ENCODE peak calls at places on chromosomes 1 and 21, in seven cellular contexts. P, F, S, X, H, D and M are unnamed samples.

GRCh38 chr1:11845641-11846335 is 1.8 kb downstream of the NPPA start:
- DNase-seq in P (no peak), F (no peak), S (peak; percentile 40), X (no peak), H (no peak), D (no peak), M (peak; percentile 47)

GRCh38 chr1:50603274-50604271 is 180.3 kb upstream of the DMRTA2 start:
- DNase-seq in P (no peak), F (no peak), S (peak; percentile 55), X (peak; percentile 37), H (no peak), D (peak; percentile 52), M (peak; percentile 55)

GRCh38 chr1:228374711-228375577 is 31.7 kb downstream of the TRIM11 start:
- DNase-seq in P (peak; percentile 69), F (peak; percentile 34), S (peak; percentile 99), X (peak; percentile 93), H (peak; percentile 89), D (peak; percentile 94), M (peak; percentile 89)

GRCh38 chr1:156414440-156415064 is 45.5 kb downstream of the RHBG start:
- DNase-seq in P (no peak), F (no peak), S (no peak), X (no peak), H (no peak), D (no peak), M (no peak)

GRCh38 chr1:115302390-115302961 is 35.6 kb downstream of the NGF start:
- DNase-seq in P (no peak), F (no peak), S (peak; percentile 97), X (peak; percentile 87), H (peak; percentile 61), D (peak; percentile 97), M (peak; percentile 50)

GRCh38 chr1:232328496-232329102 is 301.3 kb downstream of the SIPA1L2 start:
- DNase-seq in P (no peak), F (no peak), S (no peak), X (no peak), H (no peak), D (peak; percentile 27), M (peak; percentile 46)

GRCh38 chr1:240242601-240243144 is 151.0 kb downstream of the FMN2 start:
- DNase-seq in P (no peak), F (no peak), S (peak; percentile 82), X (peak; percentile 87), H (no peak), D (peak; percentile 88), M (peak; percentile 51)

GRCh38 chr1:111275079-111275478 is 15.6 kb upstream of the CHIA start:
- DNase-seq in P (peak; percentile 31), F (no peak), S (peak; percentile 94), X (peak; percentile 89), H (peak; percentile 71), D (peak; percentile 95), M (peak; percentile 8)

GRCh38 chr1:87061742-87062156 is 147.3 kb downstream of the HS2ST1 start:
- DNase-seq in P (no peak), F (no peak), S (peak; percentile 32), X (peak; percentile 67), H (no peak), D (peak; percentile 55), M (no peak)

GRCh38 chr1:212077028-212077427 is 41.5 kb downstream of the DTL start:
- DNase-seq in P (no peak), F (no peak), S (no peak), X (no peak), H (no peak), D (no peak), M (peak; percentile 5)

GRCh38 chr1:160256396-160257046 is 5.8 kb downstream of the DCAF8 start:
- DNase-seq in P (no peak), F (no peak), S (peak; percentile 80), X (peak; percentile 47), H (no peak), D (peak; percentile 80), M (peak; percentile 88)

GRCh38 chr1:87524021-87524754 is 195.5 kb downstream of the LMO4 start:
- DNase-seq in P (no peak), F (no peak), S (no peak), X (no peak), H (no peak), D (no peak), M (no peak)

GRCh38 chr1:162397039-162397448 is 14.9 kb downstream of the SH2D1B start:
- DNase-seq in P (no peak), F (no peak), S (peak; percentile 26), X (no peak), H (no peak), D (no peak), M (peak; percentile 56)

GRCh38 chr21:34135330-34135729 is 62.0 kb downstream of the MRPS6 start:
- DNase-seq in P (no peak), F (no peak), S (no peak), X (no peak), H (no peak), D (no peak), M (no peak)

GRCh38 chr21:15732996-15733329 is 3.2 kb downstream of the USP25 start:
- DNase-seq in P (no peak), F (no peak), S (no peak), X (no peak), H (no peak), D (no peak), M (no peak)

GRCh38 chr1:8662380-8663072 is 154.9 kb downstream of the RERE start:
- DNase-seq in P (no peak), F (no peak), S (no peak), X (no peak), H (no peak), D (no peak), M (no peak)

GRCh38 chr21:46626536-46627302 is 8.8 kb upstream of the PRMT2 start:
- DNase-seq in P (no peak), F (no peak), S (no peak), X (no peak), H (no peak), D (no peak), M (no peak)

GRCh38 chr1:237012789-237013383 is 8.6 kb upstream of the MT1HL1 start:
- DNase-seq in P (peak; percentile 24), F (peak; percentile 80), S (no peak), X (no peak), H (peak; percentile 84), D (no peak), M (peak; percentile 100)

GRCh38 chr1:47201179-47201578 is 11.3 kb upstream of the PDZK1IP1 start:
- DNase-seq in P (no peak), F (no peak), S (peak; percentile 23), X (no peak), H (no peak), D (peak; percentile 58), M (peak; percentile 65)

GRCh38 chr1:228417061-228417460 is 400 bp upstream of the TRIM17 start:
- DNase-seq in P (no peak), F (no peak), S (no peak), X (no peak), H (no peak), D (no peak), M (no peak)

GRCh38 chr1:69671363-69672010 is 103.8 kb downstream of the LRRC7 start:
- DNase-seq in P (no peak), F (peak; percentile 30), S (no peak), X (peak; percentile 3), H (no peak), D (peak; percentile 4), M (no peak)

GRCh38 chr1:7616953-7617352 is 154.1 kb upstream of the VAMP3 start:
- DNase-seq in P (no peak), F (no peak), S (no peak), X (no peak), H (peak; percentile 1), D (no peak), M (no peak)

GRCh38 chr1:87410771-87411170 is 82.1 kb downstream of the LMO4 start:
- DNase-seq in P (peak; percentile 24), F (peak; percentile 54), S (no peak), X (no peak), H (no peak), D (peak; percentile 22), M (no peak)

GRCh38 chr1:192797845-192798244 is 11.0 kb upstream of the RGS2 start:
- DNase-seq in P (no peak), F (no peak), S (no peak), X (no peak), H (peak; percentile 29), D (no peak), M (no peak)

GRCh38 chr1:2567083-2567679 is 11.0 kb downstream of the TNFRSF14 start:
- DNase-seq in P (no peak), F (no peak), S (no peak), X (no peak), H (no peak), D (no peak), M (no peak)

GRCh38 chr1:45411510-45411899 is 71.3 kb upstream of the MUTYH start:
- DNase-seq in P (no peak), F (no peak), S (no peak), X (no peak), H (no peak), D (no peak), M (no peak)

GRCh38 chr1:48080343-48081255 is 83.4 kb upstream of the TRABD2B start:
- DNase-seq in P (peak; percentile 43), F (no peak), S (peak; percentile 12), X (no peak), H (peak; percentile 53), D (no peak), M (no peak)

GRCh38 chr1:62457955-62458354 is 21.1 kb downstream of the USP1 start:
- DNase-seq in P (no peak), F (no peak), S (no peak), X (no peak), H (no peak), D (no peak), M (no peak)

GRCh38 chr1:36706416-36706815 is 223.7 kb upstream of the CSF3R start:
- DNase-seq in P (no peak), F (no peak), S (no peak), X (no peak), H (no peak), D (no peak), M (no peak)

GRCh38 chr1:32900956-32901822 is at the start of gene TMEM54:
- DNase-seq in P (peak; percentile 81), F (peak; percentile 86), S (no peak), X (no peak), H (no peak), D (no peak), M (no peak)

GRCh38 chr1:99371413-99371812 is 107.1 kb downstream of the PLPPR4 start:
- DNase-seq in P (no peak), F (no peak), S (no peak), X (no peak), H (no peak), D (no peak), M (no peak)
- TF ChIP-seq CTCF in P (no peak), F (no peak), S (no peak), X (no peak), H (no peak), D (no peak), M (no peak)

GRCh38 chr1:207289756-207290155 is 31.7 kb upstream of the CD55 start:
- DNase-seq in P (no peak), F (no peak), S (no peak), X (no peak), H (no peak), D (no peak), M (no peak)
- H3K4me3 ChIP-seq in P (no peak overlapping the region), F (no peak overlapping the region), S (no peak overlapping the region), X (no peak overlapping the region), H (no peak overlapping the region), D (no peak overlapping the region), M (no peak overlapping the region)

GRCh38 chr21:25929859-25930520 is 195.2 kb downstream of the GABPA start:
- DNase-seq in P (no peak), F (no peak), S (peak; percentile 63), X (peak; percentile 20), H (peak; percentile 35), D (no peak), M (peak; percentile 75)
- TF ChIP-seq CTCF in P (no peak), F (no peak), S (peak; percentile 24), X (no peak), H (no peak), D (no peak), M (peak; percentile 42)

GRCh38 chr1:109395602-109396512 is 1.9 kb downstream of the SORT1 start:
- DNase-seq in P (no peak), F (no peak), S (no peak), X (no peak), H (no peak), D (peak; percentile 78), M (peak; percentile 91)
- H3K4me3 ChIP-seq in P (peak overlapping the region; percentile 49), F (peak overlapping the region; percentile 66), S (no peak overlapping the region), X (no peak overlapping the region), H (peak overlapping the region; percentile 66), D (peak overlapping the region; percentile 12), M (peak overlapping the region; percentile 66)